ENCODE peak calls at places on chromosomes 5 and 9, in ten cellular contexts. U, C, K, Y, V, E, Z, W, X and T are unnamed samples.

GRCh38 chr5:34490501-34491250 is 165.5 kb upstream of the RAI14 start:
- DNase-seq in U (no peak), C (no peak), K (no peak), Y (no peak), V (peak; percentile 40), E (no peak), Z (no peak), W (no peak), X (no peak), T (no peak)

GRCh38 chr5:125597338-125597737 is 825.9 kb upstream of the GRAMD2B start:
- DNase-seq in U (peak; percentile 92), C (no peak), K (no peak), Y (no peak), V (no peak), E (no peak), Z (no peak), W (no peak), X (no peak), T (peak; percentile 82)

GRCh38 chr5:136726506-136726905 is 361.2 kb upstream of the TRPC7 start:
- DNase-seq in U (no peak), C (no peak), K (no peak), Y (no peak), V (no peak), E (no peak), Z (no peak), W (no peak), X (no peak), T (no peak)

GRCh38 chr5:5965132-5965531 is 413.2 kb downstream of the MED10 start:
- DNase-seq in U (no peak), C (no peak), K (no peak), Y (no peak), V (no peak), E (no peak), Z (no peak), W (no peak), X (no peak), T (no peak)

GRCh38 chr9:131650254-131650653 is 89.6 kb downstream of the RAPGEF1 start:
- DNase-seq in U (peak; percentile 13), C (no peak), K (no peak), Y (no peak), V (no peak), E (peak; percentile 71), Z (no peak), W (peak; percentile 62), X (peak; percentile 82), T (no peak)

GRCh38 chr9:119268985-119269384 is 100.2 kb downstream of the BRINP1 start:
- DNase-seq in U (peak; percentile 81), C (no peak), K (no peak), Y (no peak), V (no peak), E (no peak), Z (no peak), W (no peak), X (no peak), T (no peak)

GRCh38 chr5:98518754-98519153 is 254.7 kb upstream of the RGMB start:
- DNase-seq in U (no peak), C (no peak), K (no peak), Y (no peak), V (no peak), E (no peak), Z (no peak), W (no peak), X (no peak), T (no peak)

GRCh38 chr5:34484190-34484589 is 171.9 kb upstream of the RAI14 start:
- DNase-seq in U (no peak), C (no peak), K (no peak), Y (no peak), V (no peak), E (no peak), Z (no peak), W (no peak), X (no peak), T (no peak)

GRCh38 chr9:30697958-30698357 is 1686.5 kb upstream of the ACO1 start:
- DNase-seq in U (no peak), C (no peak), K (no peak), Y (no peak), V (no peak), E (no peak), Z (no peak), W (no peak), X (no peak), T (no peak)

GRCh38 chr5:113212244-113212920 is 222.4 kb downstream of the TSSK1B start:
- DNase-seq in U (peak; percentile 67), C (no peak), K (no peak), Y (no peak), V (no peak), E (peak; percentile 26), Z (peak; percentile 55), W (no peak), X (no peak), T (peak; percentile 85)

GRCh38 chr9:127536499-127536898 is 75.6 kb upstream of the STXBP1 start:
- DNase-seq in U (no peak), C (no peak), K (no peak), Y (no peak), V (no peak), E (no peak), Z (no peak), W (no peak), X (no peak), T (no peak)
- H3K4me1 ChIP-seq in U (peaks cover 65% of the 10 kb centered on the region), C (no peaks in the 10 kb centered on the region), K (no peaks in the 10 kb centered on the region), Y (peaks cover 15% of the 10 kb centered on the region), V (no peaks in the 10 kb centered on the region), E (peaks cover 91% of the 10 kb centered on the region), Z (peaks cover 72% of the 10 kb centered on the region), W (peaks cover 12% of the 10 kb centered on the region), X (peaks cover 54% of the 10 kb centered on the region), T (peaks cover 73% of the 10 kb centered on the region)

DNA sequence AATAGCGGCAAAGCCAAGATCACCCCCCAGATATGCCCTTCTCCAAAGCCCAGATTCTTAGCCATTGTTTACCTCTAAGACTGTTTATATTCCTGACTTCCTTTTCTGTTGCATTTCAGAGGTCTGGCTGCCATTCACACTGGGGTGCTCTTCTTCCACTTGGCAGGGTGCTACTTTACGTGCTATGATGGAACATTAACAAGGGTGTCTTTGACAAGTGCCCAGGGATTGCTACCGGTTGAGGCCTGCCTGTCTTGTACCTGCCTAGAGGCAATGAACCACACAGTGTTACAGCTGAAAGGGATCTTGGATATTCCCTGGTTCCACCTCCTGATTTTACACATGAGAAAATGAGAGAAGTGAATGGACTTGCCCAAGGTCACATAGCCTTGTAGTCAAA is 352.1 kb upstream of the KIF2A start:
- DNase-seq in U (no peak), C (no peak), K (no peak), Y (no peak), V (no peak), E (no peak), Z (no peak), W (no peak), X (no peak), T (no peak)
- H3K4me1 ChIP-seq in U (no peaks in the 10 kb centered on the region), C (no peaks in the 10 kb centered on the region), K (no peaks in the 10 kb centered on the region), Y (no peaks in the 10 kb centered on the region), V (no peaks in the 10 kb centered on the region), E (peaks cover 6% of the 10 kb centered on the region), Z (no peaks in the 10 kb centered on the region), W (no peaks in the 10 kb centered on the region), X (no peaks in the 10 kb centered on the region), T (no peaks in the 10 kb centered on the region)

GRCh38 chr5:123452401-123452800 is 29.2 kb upstream of the CEP120 start:
- DNase-seq in U (no peak), C (no peak), K (no peak), Y (no peak), V (no peak), E (no peak), Z (no peak), W (no peak), X (no peak), T (no peak)

GRCh38 chr5:123448743-123449142 is 25.5 kb upstream of the CEP120 start:
- DNase-seq in U (no peak), C (no peak), K (no peak), Y (no peak), V (no peak), E (no peak), Z (no peak), W (no peak), X (no peak), T (no peak)

GRCh38 chr5:123450114-123450513 is 26.9 kb upstream of the CEP120 start:
- DNase-seq in U (no peak), C (no peak), K (no peak), Y (no peak), V (no peak), E (no peak), Z (no peak), W (no peak), X (no peak), T (no peak)

GRCh38 chr5:123449424-123449823 is 26.2 kb upstream of the CEP120 start:
- DNase-seq in U (no peak), C (no peak), K (no peak), Y (no peak), V (no peak), E (no peak), Z (no peak), W (no peak), X (no peak), T (no peak)

DNA sequence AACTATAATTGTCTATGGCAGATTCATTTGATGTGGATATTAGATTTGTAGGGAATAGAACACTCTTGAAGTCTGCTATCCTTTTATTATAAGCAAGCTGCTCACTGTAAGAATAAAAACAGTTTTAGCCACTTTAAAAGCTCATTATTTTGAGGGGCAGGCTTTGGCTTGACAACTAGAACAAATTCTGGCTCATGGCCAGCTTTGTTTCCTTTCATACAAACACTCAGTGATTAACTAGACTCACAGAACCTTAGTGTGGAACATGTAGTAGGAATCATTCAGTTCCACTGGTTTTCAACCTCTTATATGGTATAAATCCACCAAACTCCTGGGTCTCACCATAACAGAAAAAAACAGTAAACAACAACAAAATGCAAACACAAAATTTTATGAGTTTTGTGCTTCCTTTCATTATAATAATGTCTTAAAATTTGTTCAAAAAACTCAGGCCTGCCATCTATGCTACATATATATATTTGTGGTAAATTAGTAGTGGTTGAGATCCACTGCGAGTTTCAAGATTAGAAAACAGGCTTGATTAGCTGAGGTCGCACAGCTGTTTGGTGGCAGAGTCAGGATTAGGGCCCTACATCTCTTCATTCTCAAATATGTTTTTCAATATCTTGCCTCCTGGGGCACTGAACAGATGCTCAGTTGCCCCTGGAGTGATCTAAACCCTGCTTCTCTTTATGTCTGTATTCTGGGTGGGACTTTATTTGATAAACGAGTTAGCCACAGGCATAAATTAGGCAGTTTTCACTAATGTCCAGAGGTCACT is 27.6 kb upstream of the CEP120 start:
- DNase-seq in U (no peak), C (no peak), K (no peak), Y (no peak), V (no peak), E (peak; percentile 49), Z (no peak), W (no peak), X (no peak), T (no peak)
- H3K4me1 ChIP-seq in U (no peaks in the 10 kb centered on the region), C (no peaks in the 10 kb centered on the region), K (no peaks in the 10 kb centered on the region), Y (no peaks in the 10 kb centered on the region), V (no peaks in the 10 kb centered on the region), E (no peaks in the 10 kb centered on the region), Z (peaks cover 18% of the 10 kb centered on the region), W (peaks cover 12% of the 10 kb centered on the region), X (no peaks in the 10 kb centered on the region), T (peaks cover 3% of the 10 kb centered on the region)

DNA sequence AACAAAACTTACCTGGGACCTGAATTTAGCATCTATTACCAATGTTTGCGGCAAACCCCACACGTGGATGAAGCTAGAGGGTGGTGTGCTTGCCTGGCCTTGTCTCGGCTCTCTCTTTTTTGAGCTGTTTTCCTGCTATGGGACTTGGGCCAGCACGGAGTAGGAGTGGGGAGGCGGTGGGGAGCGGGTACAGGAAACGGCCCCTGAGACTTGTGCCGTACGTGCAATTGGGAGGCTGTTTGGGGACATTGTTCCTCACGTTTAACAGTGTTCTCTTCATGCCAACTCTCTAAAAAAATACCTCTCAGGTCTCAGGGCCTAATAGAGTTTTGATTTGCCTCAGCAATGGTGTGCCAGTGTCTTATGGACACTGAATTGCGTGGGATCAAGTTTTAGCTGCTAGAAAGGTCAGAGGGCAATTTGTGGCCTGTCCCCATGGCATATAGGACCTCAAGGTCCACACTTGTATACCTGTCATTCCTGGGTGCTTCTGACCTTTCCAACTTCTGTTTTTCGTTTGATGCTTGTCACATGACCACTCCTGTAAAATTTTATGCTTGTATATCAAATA is 15.3 kb upstream of the PHF19 start:
- DNase-seq in U (no peak), C (no peak), K (no peak), Y (no peak), V (no peak), E (no peak), Z (no peak), W (no peak), X (no peak), T (no peak)
- H3K4me1 ChIP-seq in U (peaks cover 12% of the 10 kb centered on the region), C (peaks cover 4% of the 10 kb centered on the region), K (peaks cover 76% of the 10 kb centered on the region), Y (peaks cover 20% of the 10 kb centered on the region), V (peaks cover 47% of the 10 kb centered on the region), E (peaks cover 9% of the 10 kb centered on the region), Z (peaks cover 23% of the 10 kb centered on the region), W (peaks cover 10% of the 10 kb centered on the region), X (peaks cover 19% of the 10 kb centered on the region), T (no peaks in the 10 kb centered on the region)